ENCODE peak calls at places on chromosomes 1 and 21, in eight cellular contexts. R, K, U, Q, Z, J, E and M are unnamed samples.

GRCh38 chr1:83828456-83828855 is 170.5 kb downstream of the TTLL7 start:
- DNase-seq in J (no peak), U (no peak), Q (no peak), E (no peak), Z (peak), K (no peak), R (no peak), M (no peak)

GRCh38 chr1:31767225-31767624 is 3.1 kb upstream of the ADGRB2 start:
- DNase-seq in E (no peak), J (no peak), R (no peak), Z (no peak), K (no peak), Q (no peak), U (no peak), M (no peak)

GRCh38 chr1:91569411-91570104 is 68.9 kb downstream of the CDC7 start:
- DNase-seq in E (peak), K (no peak), R (peak), J (no peak), U (no peak), Z (peak), Q (no peak), M (peak)

GRCh38 chr21:46048926-46049889 is 48.7 kb upstream of the COL6A2 start:
- DNase-seq in K (no peak), E (peak), J (peak), U (no peak), Z (peak), Q (no peak), R (no peak), M (peak)

GRCh38 chr1:241776911-241777310 is 71.1 kb upstream of the EXO1 start:
- DNase-seq in J (no peak), Z (no peak), R (peak), U (no peak), E (no peak), Q (no peak), K (no peak), M (no peak)

GRCh38 chr1:216330262-216330661 is 93.0 kb downstream of the USH2A start:
- DNase-seq in J (no peak), K (no peak), U (no peak), Z (peak), Q (no peak), E (peak), R (no peak), M (no peak)

GRCh38 chr1:246923482-246923881 is 8.3 kb downstream of the AHCTF1 start:
- DNase-seq in Q (no peak), U (no peak), J (no peak), Z (peak), R (peak), K (no peak), E (no peak), M (no peak)

GRCh38 chr1:67721112-67721511 is 36.1 kb downstream of the GADD45A start:
- DNase-seq in Z (no peak), K (no peak), E (no peak), U (no peak), R (no peak), J (no peak), Q (no peak), M (no peak)

GRCh38 chr1:152486400-152487006 is 24.1 kb upstream of the LCE5A start:
- DNase-seq in R (no peak), K (no peak), U (no peak), Z (no peak), J (no peak), Q (no peak), E (no peak), M (peak)

GRCh38 chr1:171743014-171743870 is 1.4 kb upstream of the VAMP4 start:
- DNase-seq in J (no peak), R (peak), Z (peak), U (no peak), K (no peak), Q (no peak), E (peak), M (peak)

GRCh38 chr1:116487016-116487415 is 83.8 kb downstream of the CD58 start:
- DNase-seq in J (no peak), R (no peak), E (no peak), Q (no peak), U (no peak), Z (no peak), K (no peak), M (no peak)

GRCh38 chr21:32240708-32241433 is 38.0 kb downstream of the MIS18A start:
- DNase-seq in K (no peak), Z (no peak), E (no peak), J (no peak), R (no peak), Q (no peak), U (no peak), M (no peak)

GRCh38 chr1:65527672-65528071 is 107.2 kb downstream of the LEPR start:
- DNase-seq in J (no peak), Q (no peak), U (no peak), Z (peak), R (no peak), E (no peak), K (no peak), M (no peak)

GRCh38 chr1:27868932-27869718 is 3.2 kb upstream of the THEMIS2 start:
- DNase-seq in Q (no peak), U (no peak), R (no peak), E (no peak), K (no peak), J (no peak), Z (no peak), M (no peak)

GRCh38 chr1:79207786-79208185 is 201.3 kb upstream of the ADGRL4 start:
- DNase-seq in E (no peak), J (no peak), Z (no peak), K (no peak), R (peak), U (no peak), Q (no peak), M (no peak)

GRCh38 chr1:191255354-191256057 is 777.8 kb upstream of the BRINP3 start:
- DNase-seq in K (no peak), Z (no peak), E (peak), Q (no peak), R (no peak), J (no peak), U (no peak), M (no peak)

GRCh38 chr1:87111659-87112339 is 197.4 kb downstream of the HS2ST1 start:
- DNase-seq in E (no peak), R (no peak), Z (no peak), Q (no peak), J (no peak), U (no peak), K (no peak), M (no peak)

GRCh38 chr1:154501423-154502065 is 475 bp upstream of the TDRD10 start:
- DNase-seq in U (no peak), J (no peak), Z (no peak), Q (peak), K (no peak), R (no peak), E (no peak), M (no peak)

GRCh38 chr1:248926401-248927182 is 20.6 kb downstream of the PGBD2 start:
- DNase-seq in K (no peak), J (no peak), Z (peak), U (no peak), E (peak), R (peak), Q (no peak), M (peak)

GRCh38 chr1:225508538-225509375 is 80.9 kb upstream of the LBR start:
- DNase-seq in E (peak), K (no peak), J (no peak), R (peak), Z (peak), Q (peak), U (no peak), M (peak)

GRCh38 chr21:28487455-28488070 is 505.1 kb downstream of the LTN1 start:
- DNase-seq in R (no peak), J (no peak), Q (no peak), K (no peak), U (no peak), E (no peak), Z (no peak), M (no peak)